ENCODE peak calls at places on chromosomes 11 and 22, in nine cellular contexts. L is osteocyte, W is putamen, N is GM04504, X is GM20000, V is GM23338, D is tibial nerve, G is iris pigment epithelial cell, H is tibial artery. B is an unnamed sample.

GRCh38 chr11:69912911-69913451 is 93.8 kb upstream of the FGF3 start:
- DNase-seq in G (peak), W (no peak), D (no peak), L (no peak), N (no peak), V (peak), X (no peak), H (peak), B (peak)

GRCh38 chr11:60305906-60306619 is 21.0 kb upstream of the MS4A6E start:
- DNase-seq in H (no peak), W (no peak), N (no peak), L (no peak), G (peak), V (no peak), D (no peak), X (no peak), B (no peak)

GRCh38 chr22:37410174-37411055 is 16.9 kb downstream of the ELFN2 start:
- DNase-seq in D (no peak), W (no peak), G (no peak), V (no peak), X (no peak), H (no peak), N (no peak), L (no peak), B (no peak)

GRCh38 chr11:1737080-1737757 is 13.2 kb downstream of the IFITM10 start:
- DNase-seq in V (no peak), W (no peak), D (no peak), G (no peak), H (peak), L (no peak), N (no peak), X (no peak), B (no peak)

GRCh38 chr11:117198613-117199012 is 557 bp upstream of the TAGLN start:
- DNase-seq in L (no peak), W (no peak), X (no peak), G (no peak), V (no peak), H (no peak), D (no peak), N (no peak), B (no peak)

GRCh38 chr11:131534611-131535010 is 164.2 kb downstream of the NTM start:
- DNase-seq in L (no peak), D (no peak), G (no peak), N (no peak), X (no peak), H (no peak), V (no peak), W (peak), B (no peak)

GRCh38 chr11:43833657-43834073 is 47.0 kb upstream of the ALKBH3 start:
- DNase-seq in X (no peak), H (no peak), V (no peak), G (peak), N (peak), L (no peak), W (peak), D (no peak), B (peak)

GRCh38 chr22:49492756-49493251 is 334.9 kb downstream of the BRD1 start:
- DNase-seq in V (no peak), X (no peak), H (no peak), G (no peak), W (no peak), N (no peak), L (no peak), D (no peak), B (no peak)

GRCh38 chr22:11598492-11599440 is 3929.2 kb upstream of the OR11H1 start:
- DNase-seq in D (no peak), W (no peak), G (no peak), X (no peak), H (no peak), V (no peak), N (no peak), L (no peak), B (no peak)

B was measured in IMR-90.